ENCODE peak calls at places on chromosomes 16 and 17, in seven cellular contexts. K is B cell; N is activated CD4-positive, CD25-positive, alpha-beta regulatory T cell treated with anti-CD3 and anti-CD28 coated beads, Interleukin-2, amount 50 U/mL, for 16 hours; Z is naive thymus-derived CD8-positive, alpha-beta T cell; V is HT-29; T is psoas muscle; G is astrocyte of the hippocampus. R is an unnamed sample.

GRCh38 chr16:84555418-84556196 is 51.1 kb upstream of the MEAK7 start:
- DNase-seq in V (no peak), G (peak), T (no peak), Z (no peak), K (no peak), N (no peak), R (no peak)

GRCh38 chr17:50731575-50732460 is 12.4 kb downstream of the LUC7L3 start:
- DNase-seq in T (no peak), V (no peak), Z (no peak), K (no peak), N (no peak), G (no peak), R (no peak)

GRCh38 chr16:79776243-79776884 is 175.8 kb upstream of the MAF start:
- DNase-seq in G (peak), V (peak), Z (no peak), T (peak), K (no peak), N (no peak), R (peak)

GRCh38 chr17:34756670-34757021 is 177.3 kb downstream of the TMEM132E start:
- DNase-seq in N (no peak), K (no peak), G (peak), Z (no peak), V (no peak), T (peak), R (peak)

GRCh38 chr17:40464392-40464855 is 21.2 kb downstream of the IGFBP4 start:
- DNase-seq in Z (no peak), G (no peak), K (no peak), V (no peak), N (no peak), T (no peak), R (no peak)

GRCh38 chr16:84741351-84741791 is 41.6 kb downstream of the USP10 start:
- DNase-seq in G (peak), K (no peak), Z (no peak), N (no peak), V (no peak), T (no peak), R (peak)

GRCh38 chr17:4806770-4807533 is at the start of gene PLD2:
- DNase-seq in T (peak), N (peak), V (peak), Z (peak), G (peak), K (peak), R (peak)

GRCh38 chr16:67036323-67036741 is 7.4 kb downstream of the CBFB start:
- DNase-seq in T (no peak), K (no peak), G (no peak), Z (no peak), N (no peak), V (no peak), R (no peak)

GRCh38 chr17:48555616-48556533 is 11.0 kb upstream of the HOXB2 start:
- DNase-seq in K (no peak), Z (no peak), V (peak), N (no peak), T (no peak), G (peak), R (no peak)

GRCh38 chr16:67370686-67371085 is 22.6 kb downstream of the TPPP3 start:
- DNase-seq in N (no peak), V (no peak), K (no peak), T (no peak), G (no peak), Z (no peak), R (no peak)

GRCh38 chr17:58370309-58370708 is 18.3 kb upstream of the SUPT4H1 start:
- DNase-seq in Z (no peak), K (no peak), N (no peak), G (no peak), T (no peak), V (no peak), R (no peak)

GRCh38 chr16:57413733-57414132 is 9.2 kb downstream of the CCL17 start:
- DNase-seq in G (no peak), Z (no peak), V (no peak), T (no peak), N (no peak), K (no peak), R (no peak)

GRCh38 chr17:5509482-5509881 is 23.1 kb downstream of the MIS12 start:
- DNase-seq in N (no peak), G (peak), Z (no peak), K (no peak), T (no peak), V (no peak), R (peak)

GRCh38 chr17:75896360-75897075 is at the start of gene TRIM65:
- DNase-seq in T (peak), K (peak), G (peak), Z (peak), V (peak), N (peak), R (peak)

GRCh38 chr16:54412777-54413455 is 126.3 kb upstream of the IRX3 start:
- DNase-seq in V (no peak), T (no peak), Z (no peak), K (no peak), G (no peak), N (no peak), R (no peak)

GRCh38 chr16:86391987-86392386 is 118.3 kb upstream of the FOXF1 start:
- DNase-seq in N (no peak), Z (no peak), K (no peak), T (no peak), G (peak), V (no peak), R (peak)

GRCh38 chr16:2948807-2949704 is 15.0 kb upstream of the KREMEN2 start:
- DNase-seq in V (no peak), G (no peak), Z (no peak), T (no peak), N (no peak), K (no peak), R (no peak)

GRCh38 chr17:62149961-62150360 is 84.9 kb upstream of the MED13 start:
- DNase-seq in V (no peak), N (no peak), K (no peak), Z (no peak), T (no peak), G (no peak), R (no peak)

GRCh38 chr17:7045492-7046126 is 1.7 kb upstream of the SLC16A11 start:
- DNase-seq in T (no peak), Z (peak), G (peak), N (no peak), K (peak), V (peak), R (peak)

GRCh38 chr16:3971261-3971660 is 90.7 kb upstream of the CREBBP start:
- DNase-seq in Z (no peak), N (no peak), V (no peak), T (no peak), G (peak), K (no peak), R (peak)

GRCh38 chr17:36979585-36979941 is 30.8 kb downstream of the AATF start:
- DNase-seq in K (no peak), V (no peak), T (no peak), N (no peak), G (peak), Z (no peak), R (peak)

GRCh38 chr17:62780273-62780672 is 27.8 kb downstream of the MARCHF10 start:
- DNase-seq in Z (no peak), K (no peak), G (peak), N (no peak), V (no peak), T (peak), R (peak)

GRCh38 chr16:2295056-2295798 is 27.3 kb upstream of the RNPS1 start:
- DNase-seq in N (no peak), G (no peak), Z (no peak), V (no peak), T (no peak), K (no peak), R (no peak)

GRCh38 chr16:56041556-56042140 is 149.6 kb upstream of the GNAO1 start:
- DNase-seq in V (peak), G (peak), N (no peak), K (no peak), Z (no peak), T (no peak), R (peak)